ENCODE peak calls at places on chromosome 20, in ten cellular contexts. C, K, V, J, F, A, D, S, B and T are unnamed samples.
A peak's percentile ranks its signal among the peaks of the same experiment; 100 is the strongest.

GRCh38 chr20:370151-370600 is 10.4 kb upstream of the TRIB3 start:
- DNase-seq in C (no peak), K (no peak), V (no peak), J (no peak), F (no peak), A (peak; percentile 71), D (no peak), S (peak; percentile 6), B (no peak), T (no peak)

GRCh38 chr20:31514154-31515071 is at the start of gene HM13:
- DNase-seq in C (peak; percentile 97), K (peak; percentile 92), V (peak; percentile 99), J (peak; percentile 93), F (peak; percentile 99), A (peak; percentile 96), D (peak; percentile 95), S (peak; percentile 97), B (peak; percentile 80), T (peak; percentile 92)

GRCh38 chr20:25360631-25361286 is 29.9 kb downstream of the ABHD12 start:
- DNase-seq in C (peak; percentile 59), K (no peak), V (peak; percentile 33), J (no peak), F (no peak), A (peak; percentile 19), D (no peak), S (no peak), B (peak; percentile 12), T (no peak)

GRCh38 chr20:63703471-63703975 is 4.3 kb downstream of the ARFRP1 start:
- DNase-seq in C (no peak), K (no peak), V (peak; percentile 2), J (no peak), F (no peak), A (no peak), D (peak; percentile 58), S (no peak), B (no peak), T (no peak)

GRCh38 chr20:4697874-4698221 is 23.9 kb upstream of the PRND start:
- DNase-seq in C (no peak), K (no peak), V (no peak), J (no peak), F (no peak), A (no peak), D (no peak), S (no peak), B (no peak), T (no peak)

GRCh38 chr20:47760686-47761477 is 24.4 kb downstream of the SULF2 start:
- DNase-seq in C (no peak), K (no peak), V (no peak), J (no peak), F (no peak), A (no peak), D (no peak), S (no peak), B (no peak), T (no peak)

GRCh38 chr20:34705383-34706021 is 1.4 kb downstream of the TP53INP2 start:
- DNase-seq in C (peak; percentile 83), K (peak; percentile 61), V (no peak), J (peak; percentile 43), F (no peak), A (peak; percentile 65), D (no peak), S (peak; percentile 20), B (no peak), T (no peak)

GRCh38 chr20:55200317-55200716 is 724.9 kb downstream of the DOK5 start:
- DNase-seq in C (no peak), K (no peak), V (no peak), J (no peak), F (no peak), A (no peak), D (no peak), S (no peak), B (no peak), T (no peak)

GRCh38 chr20:1429143-1429728 is 36.4 kb upstream of the FKBP1A start:
- DNase-seq in C (no peak), K (no peak), V (no peak), J (no peak), F (no peak), A (no peak), D (no peak), S (no peak), B (no peak), T (no peak)

GRCh38 chr20:52318601-52319000 is 127.0 kb upstream of the ZFP64 start:
- DNase-seq in C (no peak), K (no peak), V (no peak), J (no peak), F (no peak), A (no peak), D (no peak), S (no peak), B (no peak), T (no peak)

GRCh38 chr20:13021205-13021970 is 12.6 kb downstream of the SPTLC3 start:
- DNase-seq in C (no peak), K (no peak), V (no peak), J (no peak), F (no peak), A (no peak), D (no peak), S (no peak), B (no peak), T (no peak)

GRCh38 chr20:54657268-54657826 is 182.0 kb downstream of the DOK5 start:
- DNase-seq in C (no peak), K (no peak), V (no peak), J (no peak), F (no peak), A (no peak), D (no peak), S (no peak), B (no peak), T (no peak)

GRCh38 chr20:61979090-61979489 is 86.6 kb downstream of the TAF4 start:
- DNase-seq in C (no peak), K (no peak), V (no peak), J (no peak), F (no peak), A (no peak), D (peak; percentile 44), S (no peak), B (no peak), T (no peak)

GRCh38 chr20:54680872-54681297 is 205.5 kb downstream of the DOK5 start:
- DNase-seq in C (peak; percentile 53), K (no peak), V (peak; percentile 30), J (peak; percentile 30), F (peak; percentile 75), A (peak; percentile 51), D (no peak), S (no peak), B (no peak), T (no peak)

GRCh38 chr20:56437196-56437960 is 25.3 kb downstream of the CASS4 start:
- DNase-seq in C (no peak), K (no peak), V (no peak), J (no peak), F (no peak), A (no peak), D (peak; percentile 21), S (no peak), B (no peak), T (no peak)